ENCODE peak calls at places on chromosomes 13 and 19, in five cellular contexts. Q is GM12865; W is AG20443; L is NCI-H748 treated with DMSO at 0.1 percent for 48 hours; N is stimulated activated naive CD8-positive, alpha-beta T cell treated with anti-CD3 and anti-CD28 coated beads, Interleukin-15, amount 100 ng/mL, for 72 hours. C is an unnamed sample.

GRCh38 chr13:46893820-46894533 is 2.9 kb downstream of the HTR2A start:
- DNase-seq in Q (peak), W (peak), L (peak), N (peak), C (peak)

GRCh38 chr13:93476175-93476574 is 249.6 kb downstream of the GPC6 start:
- DNase-seq in Q (no peak), W (peak), L (no peak), N (no peak), C (peak)

GRCh38 chr13:36885901-36886300 is 34.1 kb downstream of the SMAD9 start:
- DNase-seq in Q (no peak), W (no peak), L (no peak), N (no peak), C (no peak)

GRCh38 chr13:47508518-47509228 is 492.4 kb downstream of the SUCLA2 start:
- DNase-seq in Q (no peak), W (no peak), L (no peak), N (no peak), C (no peak)

GRCh38 chr19:37999309-38000213 is 92.6 kb downstream of the SIPA1L3 start:
- DNase-seq in Q (no peak), W (peak), L (no peak), N (no peak), C (peak)

GRCh38 chr13:37870895-37871550 is 1.5 kb upstream of the TRPC4 start:
- DNase-seq in Q (no peak), W (peak), L (no peak), N (no peak), C (peak)

GRCh38 chr19:41351339-41352245 is 2.1 kb downstream of the TGFB1 start:
- DNase-seq in Q (peak), W (peak), L (no peak), N (peak), C (peak)

GRCh38 chr19:50932018-50932689 is 20.7 kb downstream of the KLK5 start:
- DNase-seq in Q (no peak), W (no peak), L (no peak), N (no peak), C (no peak)

GRCh38 chr19:34825212-34825611 is 52.2 kb upstream of the ZNF599 start:
- DNase-seq in Q (no peak), W (no peak), L (no peak), N (no peak), C (no peak)

GRCh38 chr19:48565090-48565489 is 13.1 kb downstream of the SULT2B1 start:
- DNase-seq in Q (no peak), W (no peak), L (no peak), N (no peak), C (peak)

GRCh38 chr13:114035186-114035582 is 61.3 kb upstream of the C13orf46 start:
- DNase-seq in Q (no peak), W (no peak), L (no peak), N (no peak), C (no peak)

GRCh38 chr19:55913643-55914268 is 18.4 kb downstream of the NLRP13 start:
- DNase-seq in Q (peak), W (no peak), L (no peak), N (no peak), C (no peak)

GRCh38 chr13:29785978-29786377 is 64.4 kb downstream of the UBL3 start:
- DNase-seq in Q (no peak), W (no peak), L (no peak), N (no peak), C (no peak)

GRCh38 chr19:58575183-58576041 is 2.3 kb upstream of the MZF1 start:
- DNase-seq in Q (peak), W (peak), L (no peak), N (peak), C (peak)

GRCh38 chr13:72168126-72168525 is 301.1 kb upstream of the DACH1 start:
- DNase-seq in Q (no peak), W (no peak), L (no peak), N (no peak), C (no peak)

GRCh38 chr19:8261881-8262280 is 46.3 kb downstream of the CD320 start:
- DNase-seq in Q (no peak), W (no peak), L (no peak), N (no peak), C (no peak)

GRCh38 chr13:30581582-30581981 is 36.1 kb upstream of the USPL1 start:
- DNase-seq in Q (peak), W (peak), L (no peak), N (no peak), C (peak)

GRCh38 chr13:46489586-46490023 is 63.4 kb upstream of the LRCH1 start:
- DNase-seq in Q (no peak), W (peak), L (no peak), N (no peak), C (peak)

GRCh38 chr13:100674363-100674847 is at the start of gene TMTC4:
- DNase-seq in Q (no peak), W (no peak), L (no peak), N (no peak), C (no peak)

GRCh38 chr19:2014731-2015610 is 543 bp downstream of the BTBD2 start:
- DNase-seq in Q (peak), W (no peak), L (no peak), N (peak), C (no peak)

GRCh38 chr19:35859414-35859813 is 2.7 kb downstream of the KIRREL2 start:
- DNase-seq in Q (no peak), W (no peak), L (no peak), N (no peak), C (no peak)

GRCh38 chr19:44003461-44004134 is 841 bp downstream of the ZNF230 start:
- DNase-seq in Q (peak), W (peak), L (peak), N (peak), C (peak)

GRCh38 chr19:50821622-50822021 is 2.0 kb downstream of the KLK1 start:
- DNase-seq in Q (no peak), W (no peak), L (no peak), N (no peak), C (no peak)

GRCh38 chr19:40144151-40144550 is 47.1 kb upstream of the MAP3K10 start:
- DNase-seq in Q (peak), W (no peak), L (no peak), N (no peak), C (no peak)

GRCh38 chr13:29457299-29457698 is 138.2 kb downstream of the SLC7A1 start:
- DNase-seq in Q (no peak), W (peak), L (no peak), N (no peak), C (peak)

GRCh38 chr19:19420570-19421301 is 15.3 kb downstream of the GATAD2A start:
- DNase-seq in Q (peak), W (no peak), L (no peak), N (no peak), C (no peak)

GRCh38 chr13:58313219-58313618 is 681.7 kb downstream of the PCDH17 start:
- DNase-seq in Q (no peak), W (no peak), L (no peak), N (no peak), C (no peak)

GRCh38 chr13:32428581-32429072 is 697 bp upstream of the N4BP2L1 start:
- DNase-seq in Q (peak), W (no peak), L (no peak), N (peak), C (no peak)